ENCODE peak calls at places on chromosome 6, in ten cellular contexts. V is MM.1S, D is bronchial epithelial cell, P is AG09309, W is fibroblast of mammary gland, M is thyroid gland, L is fibroblast of lung, K is RWPE1, J is cardiac fibroblast, O is GM06990. Y is an unnamed sample.

GRCh38 chr6:55726144-55726543 is 147.2 kb upstream of the HMGCLL1 start:
- DNase-seq in V (no peak), D (no peak), P (no peak), W (no peak), M (no peak), L (peak), K (no peak), J (no peak), O (no peak), Y (no peak)

GRCh38 chr6:45933855-45934254 is 81.8 kb downstream of the CLIC5 start:
- DNase-seq in V (no peak), D (no peak), P (no peak), W (no peak), M (no peak), L (peak), K (no peak), J (no peak), O (no peak), Y (no peak)

GRCh38 chr6:22149501-22150490 is 147.0 kb downstream of the PRL start:
- DNase-seq in V (no peak), D (no peak), P (no peak), W (no peak), M (peak), L (peak), K (no peak), J (peak), O (no peak), Y (no peak)

GRCh38 chr6:4940416-4940815 is 63.4 kb downstream of the RPP40 start:
- DNase-seq in V (peak), D (no peak), P (no peak), W (no peak), M (no peak), L (peak), K (no peak), J (no peak), O (no peak), Y (no peak)

GRCh38 chr6:84346372-84346771 is 118.9 kb upstream of the CEP162 start:
- DNase-seq in V (no peak), D (peak), P (no peak), W (peak), M (no peak), L (no peak), K (no peak), J (peak), O (no peak), Y (no peak)

GRCh38 chr6:140314675-140315074 is 940.2 kb upstream of the CITED2 start:
- DNase-seq in V (no peak), D (no peak), P (no peak), W (no peak), M (no peak), L (no peak), K (no peak), J (no peak), O (no peak), Y (no peak)

GRCh38 chr6:79167931-79168694 is 66.4 kb downstream of the HMGN3 start:
- DNase-seq in V (no peak), D (peak), P (no peak), W (peak), M (no peak), L (peak), K (no peak), J (peak), O (no peak), Y (no peak)

GRCh38 chr6:67541591-67541990 is 1093.5 kb upstream of the ADGRB3 start:
- DNase-seq in V (no peak), D (no peak), P (no peak), W (peak), M (no peak), L (peak), K (no peak), J (no peak), O (no peak), Y (no peak)

GRCh38 chr6:104572901-104573300 is 286.8 kb downstream of the HACE1 start:
- DNase-seq in V (no peak), D (peak), P (no peak), W (no peak), M (no peak), L (no peak), K (no peak), J (no peak), O (no peak), Y (no peak)

GRCh38 chr6:34912715-34913464 is 23.8 kb downstream of the ANKS1A start:
- DNase-seq in V (peak), D (peak), P (peak), W (peak), M (no peak), L (peak), K (peak), J (peak), O (no peak), Y (no peak)

GRCh38 chr6:163309491-163310026 is 105.0 kb upstream of the QKI start:
- DNase-seq in V (no peak), D (peak), P (no peak), W (peak), M (no peak), L (peak), K (peak), J (no peak), O (no peak), Y (no peak)

GRCh38 chr6:149393002-149393679 is 6.9 kb upstream of the SUMO4 start:
- DNase-seq in V (no peak), D (no peak), P (peak), W (peak), M (no peak), L (peak), K (no peak), J (no peak), O (no peak), Y (no peak)

GRCh38 chr6:33746036-33746600 is 587 bp downstream of the IP6K3 start:
- DNase-seq in V (no peak), D (peak), P (no peak), W (peak), M (peak), L (peak), K (peak), J (peak), O (no peak), Y (no peak)

GRCh38 chr6:146990284-146990683 is 213.9 kb upstream of the STXBP5 start:
- DNase-seq in V (no peak), D (no peak), P (no peak), W (peak), M (no peak), L (peak), K (no peak), J (peak), O (no peak), Y (no peak)

GRCh38 chr6:1701668-1702353 is 92.1 kb downstream of the FOXC1 start:
- DNase-seq in V (no peak), D (peak), P (peak), W (peak), M (no peak), L (peak), K (peak), J (peak), O (no peak), Y (no peak)

GRCh38 chr6:150631283-150631981 is 31.7 kb downstream of the PLEKHG1 start:
- DNase-seq in V (no peak), D (no peak), P (no peak), W (no peak), M (no peak), L (no peak), K (no peak), J (no peak), O (peak), Y (no peak)
- TF ChIP-seq CTCF in V (no peak), D (no peak), P (no peak), W (no peak), M (no peak), L (no peak), K (no peak), J (no peak), O (no peak), Y (no peak)

GRCh38 chr6:99426454-99426762 is 1.3 kb upstream of the PNISR start:
- DNase-seq in V (no peak), D (no peak), P (no peak), W (peak), M (no peak), L (peak), K (no peak), J (peak), O (no peak), Y (no peak)

GRCh38 chr6:99427988-99428387 is 2.9 kb upstream of the PNISR start:
- DNase-seq in V (no peak), D (no peak), P (no peak), W (no peak), M (no peak), L (no peak), K (no peak), J (no peak), O (no peak), Y (no peak)

GRCh38 chr6:99424022-99424421 is 1.1 kb downstream of the PNISR start:
- DNase-seq in V (no peak), D (no peak), P (no peak), W (no peak), M (no peak), L (no peak), K (no peak), J (no peak), O (no peak), Y (no peak)

GRCh38 chr6:99424761-99425646 is at the start of gene PNISR:
- DNase-seq in V (peak), D (peak), P (peak), W (peak), M (peak), L (peak), K (peak), J (peak), O (peak), Y (peak)

DNA sequence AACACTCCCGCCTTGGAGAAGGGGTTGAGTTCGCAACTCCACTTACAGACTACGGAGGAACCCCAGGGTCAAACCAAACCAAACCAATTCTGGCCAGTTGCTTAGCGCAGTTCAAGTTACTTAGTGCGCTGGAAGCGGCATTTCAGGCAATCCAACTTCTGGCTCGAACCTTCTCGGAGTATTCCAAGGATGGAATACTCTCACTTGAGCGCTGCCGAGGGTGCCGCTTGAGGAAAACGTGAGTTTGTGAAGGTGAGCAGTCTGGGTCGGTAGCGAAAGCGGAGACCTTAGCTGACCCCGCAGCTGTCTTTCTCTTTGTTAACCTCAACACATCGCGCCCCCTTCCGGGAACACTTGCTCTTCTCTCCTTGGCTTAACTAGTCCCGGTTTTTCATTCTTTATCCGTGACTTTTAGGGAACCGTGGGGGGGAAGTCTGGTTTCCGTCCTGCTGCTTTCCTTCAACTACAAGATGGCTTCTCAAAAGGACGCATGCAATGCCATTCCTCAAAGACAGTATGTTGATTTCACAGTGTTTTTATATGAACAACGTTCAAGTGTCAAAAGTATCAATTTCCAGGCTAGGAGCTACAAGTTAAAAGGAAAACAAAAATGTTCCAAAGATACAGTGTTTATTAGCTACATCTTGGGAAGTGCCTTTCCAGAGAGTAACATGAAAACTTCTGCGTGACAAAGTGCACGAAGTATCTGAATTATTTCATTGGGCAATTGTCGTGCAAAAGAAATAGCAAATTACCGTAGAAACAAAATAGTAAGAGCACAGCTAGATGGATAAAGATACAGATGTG is 742 bp upstream of the PNISR start:
- DNase-seq in V (peak), D (peak), P (peak), W (peak), M (peak), L (peak), K (peak), J (peak), O (peak), Y (peak)
- TF ChIP-seq CTCF in V (peak), D (peak), P (peak), W (peak), M (peak), L (peak), K (peak), J (peak), O (peak), Y (no peak)

DNA sequence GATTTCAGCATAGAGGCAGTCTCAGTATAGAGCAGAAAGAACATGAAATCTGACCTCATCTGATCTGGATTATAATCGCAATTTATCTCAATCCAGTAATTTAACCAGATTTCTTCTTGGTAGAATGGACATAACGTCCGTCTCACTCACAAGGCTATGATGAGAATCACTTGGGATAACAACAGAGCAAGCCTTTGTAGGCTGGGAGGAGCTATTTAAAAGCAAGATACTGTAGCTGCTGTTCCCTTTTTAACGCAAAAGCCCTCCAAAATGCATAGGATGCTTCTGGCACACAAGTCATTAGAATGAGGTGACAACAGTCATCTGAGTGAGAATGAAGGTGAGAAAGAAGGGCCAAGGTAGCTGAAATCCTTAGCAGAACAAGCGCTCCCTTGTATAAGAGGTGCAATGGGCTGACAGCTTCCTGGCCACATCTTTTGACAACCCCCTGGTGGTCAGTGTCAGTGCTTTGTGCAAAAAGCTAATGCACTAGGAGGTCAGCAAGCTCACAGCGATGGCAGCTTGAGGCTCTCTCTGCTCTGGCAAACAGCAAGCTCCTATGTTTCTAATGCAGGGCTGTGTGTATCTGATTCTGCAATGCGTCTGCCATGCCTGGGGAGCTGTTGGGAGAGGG is 16.4 kb downstream of the METTL24 start:
- DNase-seq in V (no peak), D (no peak), P (no peak), W (peak), M (no peak), L (no peak), K (no peak), J (peak), O (no peak), Y (no peak)
- TF ChIP-seq CTCF in V (no peak), D (peak), P (peak), W (peak), M (no peak), L (peak), K (no peak), J (peak), O (peak), Y (peak)

DNA sequence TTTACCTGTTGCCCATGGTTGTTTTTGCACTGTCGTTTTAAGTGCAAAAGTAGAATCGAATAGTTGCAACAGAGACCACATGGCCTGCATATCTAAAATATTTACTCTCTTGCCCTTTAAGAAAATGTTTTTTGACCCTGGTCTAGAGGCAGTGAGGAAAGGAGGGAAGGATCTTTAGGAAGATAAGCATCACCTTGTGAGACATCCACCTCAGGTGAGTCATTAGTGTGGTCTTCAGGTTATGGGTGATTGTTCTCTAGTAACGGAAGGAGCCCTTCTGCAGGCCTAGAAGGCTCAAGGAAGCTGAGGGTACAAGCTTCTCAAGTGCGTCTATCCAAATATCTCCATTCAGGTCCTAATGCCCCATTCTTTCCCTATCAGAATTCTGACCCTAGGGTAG is 6.6 kb upstream of the RAB44 start:
- DNase-seq in V (no peak), D (no peak), P (no peak), W (no peak), M (no peak), L (no peak), K (no peak), J (no peak), O (no peak), Y (no peak)
- TF ChIP-seq CTCF in V (no peak), D (no peak), P (no peak), W (no peak), M (no peak), L (no peak), K (no peak), J (no peak), O (no peak), Y (no peak)

GRCh38 chr6:19472850-19473249 is 364.3 kb upstream of the ID4 start:
- DNase-seq in V (no peak), D (peak), P (no peak), W (peak), M (no peak), L (no peak), K (no peak), J (no peak), O (no peak), Y (no peak)
- TF ChIP-seq CTCF in V (peak), D (peak), P (peak), W (peak), M (no peak), L (peak), K (no peak), J (peak), O (no peak), Y (no peak)

GRCh38 chr6:118934461-118935330 is at the start of gene MCM9:
- DNase-seq in V (peak), D (peak), P (peak), W (peak), M (peak), L (peak), K (peak), J (peak), O (peak), Y (peak)
- TF ChIP-seq CTCF in V (no peak), D (no peak), P (no peak), W (no peak), M (no peak), L (no peak), K (no peak), J (no peak), O (no peak), Y (no peak)